ENCODE peak calls at places on chromosome 4, in seven cellular contexts. P, Z, O, M, W, B and J are unnamed samples.

GRCh38 chr4:120056249-120056648 is 10.4 kb downstream of the MAD2L1 start:
- DNase-seq in Z (no peak), B (no peak), O (no peak), W (no peak), P (no peak), M (no peak), J (no peak)

GRCh38 chr4:4216261-4216660 is 10.5 kb downstream of the OTOP1 start:
- DNase-seq in O (no peak), W (no peak), B (no peak), Z (no peak), P (no peak), M (no peak), J (no peak)

GRCh38 chr4:67545996-67546356 is 673 bp upstream of the CENPC start:
- DNase-seq in B (no peak), M (no peak), W (no peak), Z (no peak), O (peak), P (no peak), J (no peak)

GRCh38 chr4:101205878-101206277 is 141.4 kb downstream of the PPP3CA start:
- DNase-seq in M (no peak), W (peak), O (peak), Z (no peak), B (no peak), P (no peak), J (no peak)

GRCh38 chr4:83993774-83994173 is 457.9 kb downstream of the GPAT3 start:
- DNase-seq in Z (peak), M (no peak), B (no peak), P (no peak), W (no peak), O (peak), J (no peak)

GRCh38 chr4:146095867-146096266 is 79.7 kb upstream of the LSM6 start:
- DNase-seq in O (no peak), B (no peak), W (no peak), M (no peak), P (no peak), Z (no peak), J (no peak)

GRCh38 chr4:184386271-184386781 is 88.0 kb downstream of the IRF2 start:
- DNase-seq in M (no peak), O (peak), P (no peak), W (no peak), B (peak), Z (peak), J (no peak)

GRCh38 chr4:94508256-94508655 is 56.5 kb downstream of the PDLIM5 start:
- DNase-seq in B (no peak), O (no peak), Z (no peak), W (no peak), M (no peak), P (no peak), J (no peak)

GRCh38 chr4:110620352-110621327 is 2.2 kb downstream of the PITX2 start:
- DNase-seq in O (peak), Z (no peak), M (no peak), W (no peak), P (no peak), B (no peak), J (no peak)

GRCh38 chr4:124854968-124855367 is 142.4 kb upstream of the ANKRD50 start:
- DNase-seq in B (no peak), M (no peak), P (no peak), W (no peak), Z (no peak), O (no peak), J (no peak)

GRCh38 chr4:48490012-48490679 is at the start of gene ZAR1:
- DNase-seq in Z (no peak), W (no peak), B (no peak), M (no peak), O (peak), P (no peak), J (no peak)

GRCh38 chr4:113971706-113972360 is 7.6 kb downstream of the ARSJ start:
- DNase-seq in M (no peak), O (no peak), P (no peak), B (no peak), Z (no peak), W (no peak), J (no peak)

GRCh38 chr4:156971623-156972369 is at the start of gene PDGFC:
- DNase-seq in P (no peak), W (no peak), O (peak), Z (no peak), B (peak), M (peak), J (no peak)

GRCh38 chr4:95693594-95693993 is 144.8 kb upstream of the UNC5C start:
- DNase-seq in W (no peak), O (peak), M (no peak), Z (peak), B (no peak), P (no peak), J (no peak)

GRCh38 chr4:77849278-77849965 is 13.2 kb upstream of the MRPL1 start:
- DNase-seq in Z (no peak), B (no peak), O (no peak), P (no peak), W (no peak), M (no peak), J (no peak)

GRCh38 chr4:107050525-107051135 is 14.5 kb upstream of the DKK2 start:
- DNase-seq in B (no peak), M (no peak), Z (no peak), W (no peak), O (peak), P (no peak), J (no peak)

GRCh38 chr4:74531952-74532794 is 87.2 kb downstream of the AREG start:
- DNase-seq in M (no peak), O (peak), W (no peak), P (peak), Z (peak), B (peak), J (no peak)

GRCh38 chr4:64497526-64497925 is 88.3 kb upstream of the TECRL start:
- DNase-seq in W (no peak), M (no peak), P (no peak), O (no peak), B (no peak), Z (no peak), J (no peak)

GRCh38 chr4:158777423-158777822 is 8.6 kb downstream of the FNIP2 start:
- DNase-seq in W (no peak), M (no peak), P (no peak), B (no peak), O (no peak), Z (no peak), J (no peak)

GRCh38 chr4:86927843-86928395 is 6.9 kb upstream of the AFF1 start:
- DNase-seq in O (no peak), P (no peak), Z (no peak), B (no peak), W (peak), M (no peak), J (no peak)

GRCh38 chr4:17763931-17764330 is 17.5 kb downstream of the FAM184B start:
- DNase-seq in W (no peak), Z (no peak), M (no peak), B (no peak), O (no peak), P (no peak), J (no peak)

GRCh38 chr4:7647932-7648812 is 213.4 kb upstream of the PSAPL1 start:
- DNase-seq in Z (no peak), M (no peak), B (peak), O (no peak), P (no peak), W (peak), J (no peak)

GRCh38 chr4:110641218-110641617 is 18.3 kb upstream of the PITX2 start:
- DNase-seq in P (no peak), O (peak), W (no peak), M (no peak), B (no peak), Z (no peak), J (no peak)

GRCh38 chr4:40546506-40546905 is 83.2 kb downstream of the RBM47 start:
- DNase-seq in O (no peak), M (no peak), Z (no peak), P (no peak), W (no peak), B (no peak), J (no peak)

GRCh38 chr4:2745981-2746806 is 9.9 kb downstream of the TNIP2 start:
- DNase-seq in O (no peak), M (no peak), B (no peak), W (peak), Z (no peak), P (no peak), J (no peak)

GRCh38 chr4:12761694-12762093 is 722.4 kb downstream of the RAB28 start:
- DNase-seq in W (no peak), M (no peak), O (no peak), P (no peak), Z (no peak), B (no peak), J (no peak)

GRCh38 chr4:79689735-79690134 is 281.7 kb upstream of the GK2 start:
- DNase-seq in B (no peak), Z (no peak), O (no peak), M (no peak), W (no peak), P (no peak), J (no peak)

GRCh38 chr4:125314676-125315570 is at the start of gene FAT4:
- DNase-seq in O (peak), W (peak), P (no peak), B (peak), Z (peak), M (peak), J (no peak)

GRCh38 chr4:124079174-124079780 is 633.3 kb downstream of the ANKRD50 start:
- DNase-seq in O (no peak), B (no peak), Z (no peak), W (no peak), P (no peak), M (no peak), J (no peak)

GRCh38 chr4:87241341-87241740 is 20.9 kb upstream of the KLHL8 start:
- DNase-seq in P (no peak), O (no peak), Z (no peak), M (no peak), B (no peak), W (no peak), J (no peak)

GRCh38 chr4:53646792-53647191 is 55.5 kb upstream of the LNX1 start:
- DNase-seq in O (no peak), B (no peak), P (no peak), Z (no peak), W (no peak), M (no peak), J (no peak)

GRCh38 chr4:87912164-87913004 is 63.1 kb upstream of the SPP1 start:
- DNase-seq in M (no peak), B (no peak), O (no peak), Z (no peak), W (no peak), P (no peak), J (no peak)

GRCh38 chr4:164615964-164616363 is 138.0 kb upstream of the SMIM31 start:
- DNase-seq in W (no peak), P (no peak), B (no peak), O (no peak), M (no peak), Z (no peak), J (no peak)

GRCh38 chr4:108852691-108853090 is 89.8 kb upstream of the ETNPPL start:
- DNase-seq in W (no peak), O (no peak), Z (no peak), P (no peak), B (no peak), M (no peak), J (no peak)

GRCh38 chr4:76748649-76749048 is 149.3 kb downstream of the SOWAHB start:
- DNase-seq in O (peak), M (no peak), P (no peak), Z (no peak), B (no peak), W (no peak), J (no peak)

GRCh38 chr4:113899260-113900177 is 79.9 kb downstream of the ARSJ start:
- DNase-seq in Z (no peak), W (peak), P (no peak), B (no peak), M (no peak), O (no peak), J (no peak)

GRCh38 chr4:54539500-54540029 is 118.2 kb upstream of the KIT start:
- DNase-seq in M (peak), W (no peak), P (no peak), B (peak), Z (no peak), O (peak), J (no peak)

DNA sequence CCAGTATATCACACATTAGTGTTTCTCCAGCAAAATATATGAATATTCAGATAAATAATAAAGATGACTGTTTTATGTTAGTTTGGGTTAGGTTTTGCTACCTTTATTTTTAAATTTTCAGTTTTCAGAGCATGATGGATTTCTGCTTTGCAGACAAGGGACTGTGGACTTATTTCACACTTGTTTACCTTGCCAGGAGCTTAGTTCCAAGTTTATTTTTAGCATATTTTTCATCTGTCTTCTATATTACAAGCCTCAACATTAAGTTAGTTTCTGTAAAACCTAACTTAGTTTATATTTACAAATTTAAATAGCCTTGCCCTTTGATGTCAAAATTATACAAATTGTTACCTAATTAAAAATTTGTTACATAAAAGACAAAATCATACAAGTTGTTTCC is 163.4 kb downstream of the FBXW7 start:
- DNase-seq in M (no peak), B (no peak), Z (no peak), O (no peak), P (no peak), W (no peak), J (no peak)
- H3K4me3 ChIP-seq in M (no peak), B (no peak), Z (no peak), O (no peak), P (no peak), W (no peak), J (no peak)

GRCh38 chr4:176306837-176307590 is 12.8 kb upstream of the SPCS3 start:
- DNase-seq in W (no peak), P (no peak), Z (no peak), O (no peak), M (no peak), B (no peak), J (no peak)

GRCh38 chr4:176309772-176310171 is 10.0 kb upstream of the SPCS3 start:
- DNase-seq in W (no peak), O (no peak), P (no peak), B (no peak), Z (no peak), M (no peak), J (no peak)

GRCh38 chr4:176308441-176308840 is 11.3 kb upstream of the SPCS3 start:
- DNase-seq in Z (no peak), W (no peak), O (no peak), M (no peak), B (no peak), P (no peak), J (no peak)

GRCh38 chr4:176307591-176307920 is 12.2 kb upstream of the SPCS3 start:
- DNase-seq in M (no peak), Z (no peak), O (no peak), W (no peak), B (no peak), P (no peak), J (no peak)

DNA sequence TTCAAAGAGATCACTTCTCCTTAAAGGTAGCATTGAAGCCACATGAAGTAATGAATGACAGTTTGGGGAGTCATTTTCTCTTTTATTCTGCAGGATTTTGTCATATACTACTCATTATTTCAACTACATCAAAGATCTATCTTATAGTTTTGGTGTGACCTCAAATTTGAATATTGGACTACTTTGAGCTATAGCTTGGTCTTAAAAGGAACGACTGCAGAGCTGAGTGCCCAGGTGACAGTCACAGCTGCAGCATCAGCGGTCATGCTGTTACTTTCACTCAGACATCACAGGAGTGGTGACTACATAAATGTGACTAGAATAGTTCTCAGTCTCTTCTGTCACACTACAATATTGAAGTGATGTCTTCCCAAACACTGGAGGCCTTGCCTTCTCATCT is 10.7 kb upstream of the SPCS3 start:
- DNase-seq in Z (no peak), M (no peak), W (no peak), B (no peak), O (no peak), P (no peak), J (no peak)
- TF ChIP-seq POLR2AphosphoS5 in Z (no peak), M (no peak), W (no peak), B (no peak), O (no peak), P (no peak), J (no peak)

GRCh38 chr4:176271749-176272148 is 2.7 kb upstream of the ASB5 start:
- DNase-seq in W (no peak), Z (no peak), P (no peak), M (no peak), B (no peak), O (no peak), J (no peak)

GRCh38 chr4:176273741-176274140 is 4.7 kb upstream of the ASB5 start:
- DNase-seq in W (no peak), M (no peak), B (no peak), O (no peak), Z (no peak), P (no peak), J (no peak)

GRCh38 chr4:176270669-176271068 is 1.6 kb upstream of the ASB5 start:
- DNase-seq in P (peak), O (no peak), B (no peak), W (no peak), Z (peak), M (no peak), J (no peak)

GRCh38 chr4:176274441-176274840 is 5.4 kb upstream of the ASB5 start:
- DNase-seq in O (no peak), B (no peak), Z (no peak), W (no peak), P (no peak), M (no peak), J (no peak)

GRCh38 chr4:176272799-176273198 is 3.8 kb upstream of the ASB5 start:
- DNase-seq in W (no peak), B (no peak), M (no peak), Z (no peak), O (no peak), P (no peak), J (no peak)
- H3K4me3 ChIP-seq in W (no peak), B (no peak), M (no peak), Z (no peak), O (no peak), P (no peak), J (no peak)

GRCh38 chr4:153152453-153153338 is 51.5 kb upstream of the TRIM2 start:
- DNase-seq in Z (no peak), O (peak), P (no peak), B (no peak), M (no peak), W (no peak), J (no peak)
- TF ChIP-seq POLR2AphosphoS5 in Z (no peak), O (no peak), P (no peak), B (no peak), M (no peak), W (peak), J (no peak)

DNA sequence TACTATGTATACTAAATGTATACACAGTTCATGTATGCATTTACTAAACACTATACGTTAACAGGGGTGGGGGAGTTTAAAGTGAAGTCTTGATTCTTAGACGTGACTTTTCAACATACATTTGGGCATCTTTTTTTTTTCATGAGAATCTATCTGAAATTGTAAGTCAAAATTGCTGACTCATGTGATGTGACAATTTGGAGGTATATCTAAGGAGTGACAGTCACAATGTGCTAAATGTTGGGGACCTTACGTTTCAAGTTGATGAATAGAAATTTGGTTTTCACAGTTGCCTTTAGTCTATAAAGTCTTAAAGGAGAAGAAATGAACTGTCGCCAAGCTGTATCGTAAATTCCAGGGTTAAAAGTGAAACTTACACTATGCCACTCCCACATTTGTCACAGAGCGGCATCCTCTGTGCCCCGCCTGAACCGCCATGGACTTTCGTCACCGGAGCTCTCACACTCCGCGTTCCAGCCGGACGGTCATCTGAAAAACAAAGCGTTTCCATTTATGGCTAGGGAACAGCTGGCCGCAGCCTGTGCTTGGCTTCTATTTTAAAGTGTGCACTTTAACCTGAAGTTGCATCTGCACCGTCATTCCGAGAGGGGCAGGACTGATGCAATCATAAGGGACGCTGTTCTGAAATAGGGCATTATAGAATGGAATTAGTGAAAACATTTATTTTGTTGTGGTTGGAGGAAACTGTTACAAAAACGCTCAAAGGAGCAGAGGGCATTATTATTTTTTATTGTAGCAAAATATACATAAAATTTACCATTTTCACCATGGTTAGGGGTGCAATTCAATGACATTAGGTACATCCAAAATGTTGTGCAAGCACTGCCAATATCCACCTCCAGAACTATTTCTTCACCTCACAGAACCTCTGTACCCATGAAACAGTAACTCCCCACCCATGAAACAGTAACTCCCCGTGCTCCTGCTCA is 30.9 kb downstream of the PDLIM3 start:
- DNase-seq in M (no peak), W (no peak), Z (no peak), P (no peak), B (peak), O (no peak), J (no peak)
- H3K4me3 ChIP-seq in M (no peak), W (no peak), Z (no peak), P (peak), B (peak), O (no peak), J (peak)